ENCODE peak calls at places on chromosomes 2 and 18, in ten cellular contexts. R is thyroid gland; B is NCI-H1436; X is HS-27A; E is ELR; M is cerebellum; S is neural progenitor cell; G is NCI-H1092; V is CD8-positive, alpha-beta memory T cell; D is T1000. O is an unnamed sample.

GRCh38 chr2:229282758-229283546 is 11.9 kb upstream of the PID1 start:
- DNase-seq in B (no peak), D (no peak), G (no peak), M (no peak), S (no peak), E (peak), V (no peak), R (no peak), X (peak), O (no peak)

GRCh38 chr2:39597309-39597708 is 68.4 kb upstream of the TMEM178A start:
- DNase-seq in D (no peak), S (no peak), E (no peak), M (no peak), G (no peak), R (no peak), V (no peak), B (no peak), X (no peak), O (no peak)

GRCh38 chr18:42781298-42781815 is 334.1 kb downstream of the RIT2 start:
- DNase-seq in D (no peak), R (no peak), G (no peak), E (no peak), B (peak), M (no peak), V (no peak), S (peak), X (no peak), O (no peak)

GRCh38 chr2:169082995-169083394 is 13.6 kb downstream of the DHRS9 start:
- DNase-seq in V (no peak), S (no peak), B (no peak), R (no peak), M (no peak), X (no peak), D (no peak), G (no peak), E (no peak), O (no peak)

GRCh38 chr2:178716394-178716793 is 90.8 kb downstream of the TTN start:
- DNase-seq in G (no peak), D (no peak), V (no peak), B (no peak), R (no peak), M (no peak), S (no peak), E (no peak), X (no peak), O (no peak)

GRCh38 chr2:6181525-6182270 is 489.5 kb downstream of the SOX11 start:
- DNase-seq in S (peak), M (no peak), V (no peak), B (no peak), X (no peak), E (no peak), R (peak), D (peak), G (no peak), O (no peak)

GRCh38 chr2:101307950-101308431 is 510 bp downstream of the RNF149 start:
- DNase-seq in D (peak), B (no peak), S (peak), G (no peak), R (peak), V (no peak), E (peak), M (no peak), X (no peak), O (no peak)

GRCh38 chr2:37985333-37985732 is 60.2 kb downstream of the RMDN2 start:
- DNase-seq in G (no peak), R (no peak), D (no peak), V (no peak), E (peak), X (no peak), M (no peak), B (no peak), S (no peak), O (no peak)

GRCh38 chr18:57063601-57064000 is 83.3 kb upstream of the BOD1L2 start:
- DNase-seq in M (peak), X (no peak), G (no peak), S (no peak), V (no peak), R (no peak), B (no peak), D (no peak), E (no peak), O (no peak)

GRCh38 chr2:25312958-25313710 is 28.6 kb downstream of the DNMT3A start:
- DNase-seq in S (no peak), M (no peak), D (no peak), G (no peak), E (no peak), X (no peak), V (no peak), R (no peak), B (no peak), O (no peak)

GRCh38 chr18:79617521-79618500 is 61.8 kb upstream of the CTDP1 start:
- DNase-seq in G (no peak), D (no peak), M (no peak), S (no peak), V (no peak), X (no peak), B (no peak), E (no peak), R (no peak), O (no peak)

GRCh38 chr2:203803046-203803429 is 64.5 kb upstream of the CTLA4 start:
- DNase-seq in G (no peak), R (no peak), X (no peak), M (no peak), V (no peak), E (no peak), B (no peak), S (no peak), D (no peak), O (no peak)

GRCh38 chr2:237120956-237121720 is 35.4 kb downstream of the COPS8 start:
- DNase-seq in R (no peak), S (no peak), G (no peak), M (no peak), X (no peak), B (no peak), D (no peak), V (no peak), E (no peak), O (peak)

GRCh38 chr2:17752892-17753802 is 463 bp downstream of the SMC6 start:
- DNase-seq in D (peak), R (peak), V (no peak), M (peak), X (no peak), S (peak), E (peak), G (no peak), B (peak), O (peak)

GRCh38 chr18:34330308-34330707 is 105.6 kb upstream of the NOL4 start:
- DNase-seq in M (no peak), E (no peak), S (no peak), V (no peak), D (no peak), B (peak), G (peak), X (no peak), R (no peak), O (no peak)

GRCh38 chr2:62197609-62198236 is 1.8 kb downstream of the B3GNT2 start:
- DNase-seq in V (no peak), E (peak), D (no peak), X (no peak), G (no peak), M (no peak), R (peak), S (peak), B (no peak), O (peak)

GRCh38 chr2:14385043-14385442 is 247.5 kb upstream of the LRATD1 start:
- DNase-seq in D (no peak), S (no peak), R (no peak), M (no peak), G (no peak), V (no peak), E (peak), X (no peak), B (no peak), O (no peak)

GRCh38 chr18:73136134-73136533 is 268.3 kb upstream of the NETO1 start:
- DNase-seq in G (no peak), X (no peak), E (peak), M (no peak), V (no peak), B (peak), R (no peak), D (no peak), S (peak), O (no peak)

GRCh38 chr2:46983065-46983801 is 67.6 kb upstream of the MCFD2 start:
- DNase-seq in X (no peak), D (no peak), M (no peak), E (peak), R (no peak), B (no peak), S (no peak), V (no peak), G (no peak), O (no peak)

GRCh38 chr18:47250415-47251046 is 929 bp downstream of the SKOR2 start:
- DNase-seq in G (no peak), D (no peak), S (peak), M (no peak), X (no peak), E (no peak), V (no peak), R (no peak), B (no peak), O (no peak)

GRCh38 chr2:74815955-74816354 is 18.0 kb upstream of the HK2 start:
- DNase-seq in D (no peak), S (no peak), X (no peak), V (no peak), E (no peak), R (peak), B (no peak), G (no peak), M (no peak), O (no peak)

GRCh38 chr18:58139627-58140026 is 95.6 kb downstream of the NEDD4L start:
- DNase-seq in X (no peak), S (no peak), V (no peak), M (no peak), D (no peak), G (no peak), R (no peak), E (no peak), B (no peak), O (no peak)

GRCh38 chr2:110657721-110658305 is 20.1 kb downstream of the BUB1 start:
- DNase-seq in G (no peak), E (no peak), B (peak), S (no peak), R (no peak), M (no peak), V (no peak), X (no peak), D (no peak), O (no peak)

GRCh38 chr2:204315236-204315662 is 230.0 kb upstream of the PARD3B start:
- DNase-seq in M (peak), S (no peak), B (no peak), X (no peak), V (no peak), R (peak), D (no peak), E (no peak), G (peak), O (no peak)

GRCh38 chr2:31802711-31803110 is 208.1 kb downstream of the MEMO1 start:
- DNase-seq in D (no peak), E (no peak), X (no peak), R (no peak), G (no peak), S (no peak), M (no peak), V (no peak), B (no peak), O (no peak)

GRCh38 chr18:80004600-80005342 is 16.4 kb upstream of the TXNL4A start:
- DNase-seq in S (no peak), M (no peak), V (no peak), R (no peak), E (no peak), G (no peak), X (no peak), B (no peak), D (no peak), O (no peak)

O was measured in coronary artery.